ENCODE peak calls at places on chromosomes 3 and 15, in nine cellular contexts. S is neural progenitor cell; C is NB4; R is stimulated activated CD8-positive, alpha-beta memory T cell treated with anti-CD3 and anti-CD28 coated beads, Interleukin-7, amount 100 ng/mL, for 1 hour; U is endothelial cell; T is GM13976; K is GM20000; Z is skeletal muscle cell; X is foreskin fibroblast. H is an unnamed sample.

GRCh38 chr3:152159328-152159727 is 109.4 kb upstream of the MBNL1 start:
- DNase-seq in Z (peak; percentile 68), U (no peak), R (no peak), S (no peak), C (peak; percentile 4), K (no peak), X (peak; percentile 79), T (no peak), H (no peak)

GRCh38 chr3:99499235-99499798 is 139.1 kb upstream of the COL8A1 start:
- DNase-seq in R (no peak), C (peak; percentile 48), X (peak; percentile 56), U (peak; percentile 49), K (peak; percentile 26), T (peak; percentile 28), S (peak; percentile 52), Z (no peak), H (peak; percentile 68)

GRCh38 chr3:60675424-60675823 is 575.8 kb downstream of the FHIT start:
- DNase-seq in K (no peak), C (no peak), X (no peak), U (no peak), S (no peak), T (no peak), Z (no peak), R (no peak), H (no peak)

GRCh38 chr3:110815008-110815583 is 256.5 kb upstream of the NECTIN3 start:
- DNase-seq in S (no peak), X (peak; percentile 84), U (no peak), C (no peak), R (no peak), Z (peak; percentile 79), T (no peak), K (no peak), H (no peak)

GRCh38 chr15:68272797-68273271 is 4.7 kb upstream of the FEM1B start:
- DNase-seq in R (no peak), S (no peak), U (no peak), C (no peak), K (no peak), X (peak; percentile 96), T (no peak), Z (peak; percentile 65), H (no peak)

GRCh38 chr3:85912981-85913380 is 954.2 kb downstream of the CADM2 start:
- DNase-seq in C (no peak), R (no peak), X (no peak), T (no peak), Z (no peak), U (no peak), K (no peak), S (no peak), H (no peak)

GRCh38 chr15:26648676-26649075 is 124.2 kb downstream of the GABRB3 start:
- DNase-seq in K (no peak), Z (no peak), T (no peak), C (no peak), X (no peak), R (no peak), U (no peak), S (no peak), H (no peak)

GRCh38 chr3:26099692-26100091 is 309.8 kb downstream of the OXSM start:
- DNase-seq in Z (no peak), U (no peak), X (no peak), C (no peak), T (no peak), S (no peak), K (no peak), R (no peak), H (no peak)

GRCh38 chr3:181695661-181696491 is 15.8 kb upstream of the SOX2 start:
- DNase-seq in T (no peak), C (no peak), Z (no peak), U (peak; percentile 57), S (peak; percentile 63), K (no peak), X (no peak), R (no peak), H (no peak)

GRCh38 chr15:36334059-36334458 is 245.4 kb upstream of the CDIN1 start:
- DNase-seq in C (no peak), T (no peak), Z (peak; percentile 76), K (no peak), U (no peak), X (peak; percentile 36), S (no peak), R (no peak), H (no peak)

GRCh38 chr3:196268270-196269163 is 19.0 kb downstream of the PCYT1A start:
- DNase-seq in Z (no peak), R (no peak), U (no peak), T (no peak), S (no peak), C (no peak), X (peak; percentile 48), K (no peak), H (no peak)

GRCh38 chr15:58574612-58575011 is 142.8 kb downstream of the LIPC start:
- DNase-seq in T (no peak), Z (no peak), U (no peak), R (no peak), X (no peak), S (no peak), C (no peak), K (no peak), H (no peak)

GRCh38 chr3:32817561-32818430 is at the start of gene TRIM71:
- DNase-seq in X (no peak), Z (no peak), U (peak; percentile 43), S (peak; percentile 68), R (no peak), C (peak; percentile 78), T (peak; percentile 55), K (peak; percentile 65), H (peak; percentile 76)

GRCh38 chr3:169455472-169455871 is 208.0 kb downstream of the MECOM start:
- DNase-seq in Z (no peak), S (no peak), C (no peak), K (no peak), T (no peak), U (no peak), X (no peak), R (no peak), H (no peak)

GRCh38 chr3:136193273-136194043 is 2.7 kb downstream of the MSL2 start:
- DNase-seq in Z (no peak), U (no peak), T (no peak), R (no peak), C (peak; percentile 67), X (no peak), S (no peak), K (no peak), H (no peak)

GRCh38 chr3:6088433-6088832 is 772.5 kb upstream of the GRM7 start:
- DNase-seq in C (no peak), T (no peak), X (no peak), R (no peak), Z (no peak), S (no peak), U (no peak), K (no peak), H (no peak)

H was measured in D341Med.